ENCODE peak calls at places on chromosomes 3 and 15, in five cellular contexts. V is choroid plexus epithelial cell, G is COR-L47, W is transverse colon, P is OCI-LY7. H is an unnamed sample.

GRCh38 chr3:167837430-167837829 is 101.9 kb downstream of the SERPINI1 start:
- DNase-seq in P (peak), G (no peak), V (peak), W (no peak), H (peak)

GRCh38 chr15:83943849-83944404 is 290.0 kb downstream of the ADAMTSL3 start:
- DNase-seq in P (no peak), G (no peak), W (no peak), V (peak), H (no peak)

GRCh38 chr15:55253580-55253979 is 36.0 kb downstream of the RAB27A start:
- DNase-seq in P (no peak), W (no peak), V (peak), G (no peak), H (no peak)

GRCh38 chr3:171801738-171802600 is 8.3 kb downstream of the PLD1 start:
- DNase-seq in P (no peak), W (no peak), G (no peak), V (peak), H (no peak)

GRCh38 chr15:43214592-43215295 is 6.1 kb downstream of the EPB42 start:
- DNase-seq in P (no peak), W (no peak), G (no peak), V (no peak), H (no peak)

GRCh38 chr3:113769551-113769950 is 22.7 kb downstream of the ATP6V1A start:
- DNase-seq in P (no peak), V (peak), W (no peak), G (no peak), H (no peak)

GRCh38 chr3:164984947-164985346 is 93.3 kb downstream of the SI start:
- DNase-seq in V (no peak), G (no peak), W (no peak), P (no peak), H (no peak)

GRCh38 chr15:77329202-77329601 is 90.7 kb downstream of the PEAK1 start:
- DNase-seq in P (no peak), V (no peak), G (no peak), W (no peak), H (no peak)

GRCh38 chr3:17640466-17640865 is 102.0 kb downstream of the TBC1D5 start:
- DNase-seq in G (no peak), P (no peak), V (peak), W (no peak), H (no peak)

GRCh38 chr3:112857526-112857925 is 10.9 kb upstream of the CD200R1L start:
- DNase-seq in P (no peak), V (no peak), G (no peak), W (no peak), H (no peak)

GRCh38 chr15:73628976-73629854 is 4.0 kb downstream of the NPTN start:
- DNase-seq in V (no peak), G (no peak), P (no peak), W (no peak), H (no peak)

GRCh38 chr15:83842281-83842680 is 188.4 kb downstream of the ADAMTSL3 start:
- DNase-seq in G (no peak), P (no peak), W (no peak), V (no peak), H (no peak)

GRCh38 chr3:181860243-181860642 is 148.5 kb downstream of the SOX2 start:
- DNase-seq in G (no peak), V (no peak), P (no peak), W (no peak), H (no peak)

GRCh38 chr3:44509985-44510360 is 32.5 kb upstream of the ZNF445 start:
- DNase-seq in P (peak), V (peak), G (peak), W (no peak), H (peak)

GRCh38 chr3:101128786-101129185 is 135.6 kb upstream of the ABI3BP start:
- DNase-seq in G (no peak), P (no peak), W (no peak), V (no peak), H (peak)

GRCh38 chr15:37099321-37100108 is 834 bp downstream of the MEIS2 start:
- DNase-seq in V (peak), P (peak), W (no peak), G (peak), H (peak)

GRCh38 chr3:64462203-64463120 is 225.3 kb downstream of the ADAMTS9 start:
- DNase-seq in P (no peak), W (no peak), V (peak), G (no peak), H (no peak)

GRCh38 chr3:181567446-181568075 is 144.2 kb upstream of the SOX2 start:
- DNase-seq in W (no peak), P (no peak), V (no peak), G (no peak), H (no peak)

GRCh38 chr15:52306270-52306669 is 10.7 kb upstream of the MYO5C start:
- DNase-seq in G (no peak), W (no peak), V (peak), P (no peak), H (no peak)

GRCh38 chr15:26887926-26888666 is 21.2 kb downstream of the GABRA5 start:
- DNase-seq in W (no peak), V (no peak), P (no peak), G (no peak), H (no peak)

GRCh38 chr3:114380233-114380645 is 86.4 kb downstream of the TIGIT start:
- DNase-seq in V (peak), W (peak), P (no peak), G (no peak), H (no peak)

GRCh38 chr3:182618981-182619591 is 174.2 kb upstream of the ATP11B start:
- DNase-seq in W (no peak), G (no peak), P (no peak), V (peak), H (peak)

H was measured in SW480.